ENCODE peak calls at places on chromosomes 4 and X, in six cellular contexts. G, O, S, T, D and X are unnamed samples. For H3K4me1, the result is how much of the 10 kb centered on the place peaks cover.

GRCh38 chr4:90137545-90137944 is 10.4 kb downstream of the CCSER1 start:
- DNase-seq in G (no peak), O (peak), S (no peak), T (no peak), D (no peak), X (no peak)

GRCh38 chr4:8396762-8397406 is 43.6 kb downstream of the ACOX3 start:
- DNase-seq in G (no peak), O (no peak), S (no peak), T (no peak), D (no peak), X (no peak)

GRCh38 chr4:55347610-55348228 is 1.7 kb downstream of the SRD5A3 start:
- DNase-seq in G (no peak), O (no peak), S (peak), T (no peak), D (no peak), X (no peak)

GRCh38 chr4:100497729-100498250 is 20.0 kb downstream of the EMCN start:
- DNase-seq in G (no peak), O (no peak), S (no peak), T (no peak), D (no peak), X (no peak)

GRCh38 chr4:111991163-111991562 is 154.1 kb upstream of the FAM241A start:
- DNase-seq in G (no peak), O (no peak), S (no peak), T (no peak), D (no peak), X (no peak)

GRCh38 chr4:153127773-153128494 is 76.3 kb upstream of the TRIM2 start:
- DNase-seq in G (peak), O (peak), S (peak), T (peak), D (peak), X (peak)

GRCh38 chr4:25440478-25441030 is 63.5 kb downstream of the ANAPC4 start:
- DNase-seq in G (peak), O (peak), S (peak), T (peak), D (no peak), X (peak)

GRCh38 chr4:151600432-151600831 is 160.4 kb downstream of the GATB start:
- DNase-seq in G (no peak), O (no peak), S (no peak), T (no peak), D (peak), X (no peak)

GRCh38 chrX:41119803-41120202 is 34.6 kb downstream of the USP9X start:
- DNase-seq in G (no peak), O (no peak), S (no peak), T (no peak), D (no peak), X (no peak)

GRCh38 chrX:153775293-153775595 is 5.6 kb upstream of the SRPK3 start:
- DNase-seq in G (no peak), O (no peak), S (no peak), T (peak), D (no peak), X (no peak)

GRCh38 chr4:86506591-86506990 is 87.5 kb upstream of the PTPN13 start:
- DNase-seq in G (no peak), O (peak), S (no peak), T (no peak), D (no peak), X (no peak)

GRCh38 chr4:186723207-186724047 is at the start of gene FAT1:
- DNase-seq in G (peak), O (peak), S (peak), T (peak), D (peak), X (peak)

GRCh38 chr4:124334119-124334518 is 378.4 kb downstream of the ANKRD50 start:
- DNase-seq in G (no peak), O (peak), S (peak), T (no peak), D (peak), X (peak)

GRCh38 chr4:74120086-74120485 is 21.1 kb upstream of the CXCL2 start:
- DNase-seq in G (no peak), O (no peak), S (no peak), T (no peak), D (no peak), X (no peak)

GRCh38 chr4:175386776-175387507 is 425.1 kb downstream of the GPM6A start:
- DNase-seq in G (no peak), O (no peak), S (no peak), T (no peak), D (no peak), X (no peak)

GRCh38 chrX:44570524-44570923 is 27.9 kb upstream of the FUNDC1 start:
- DNase-seq in G (no peak), O (no peak), S (no peak), T (no peak), D (peak), X (no peak)

GRCh38 chrX:133660356-133660755 is 245.1 kb upstream of the GPC4 start:
- DNase-seq in G (no peak), O (no peak), S (no peak), T (no peak), D (peak), X (peak)

GRCh38 chrX:46547857-46548256 is 2.6 kb upstream of the ZNF674 start:
- DNase-seq in G (no peak), O (no peak), S (no peak), T (no peak), D (peak), X (no peak)

GRCh38 chr4:14193601-14194000 is 566.1 kb upstream of the BOD1L1 start:
- DNase-seq in G (no peak), O (no peak), S (no peak), T (no peak), D (peak), X (no peak)

GRCh38 chr4:19224820-19225219 is 1026.9 kb upstream of the SLIT2 start:
- DNase-seq in G (no peak), O (peak), S (no peak), T (no peak), D (no peak), X (no peak)

GRCh38 chr4:160296476-160296875 is 1193.6 kb downstream of the RAPGEF2 start:
- DNase-seq in G (no peak), O (no peak), S (no peak), T (no peak), D (no peak), X (no peak)

GRCh38 chr4:19700951-19701350 is 550.8 kb upstream of the SLIT2 start:
- DNase-seq in G (no peak), O (no peak), S (no peak), T (no peak), D (no peak), X (no peak)

GRCh38 chrX:55813150-55813549 is 95.6 kb downstream of the RRAGB start:
- DNase-seq in G (no peak), O (no peak), S (no peak), T (no peak), D (no peak), X (no peak)

GRCh38 chrX:1212532-1212931 is at the start of gene CRLF2:
- DNase-seq in G (peak), O (no peak), S (no peak), T (no peak), D (peak), X (no peak)

GRCh38 chr4:119103263-119103662 is 32.4 kb upstream of the MYOZ2 start:
- DNase-seq in G (peak), O (no peak), S (no peak), T (peak), D (peak), X (no peak)

GRCh38 chrX:123093792-123094191 is 90.3 kb upstream of the GRIA3 start:
- DNase-seq in G (no peak), O (no peak), S (no peak), T (no peak), D (no peak), X (no peak)

GRCh38 chrX:120306640-120307039 is 4.6 kb downstream of the TMEM255A start:
- DNase-seq in G (no peak), O (no peak), S (no peak), T (no peak), D (no peak), X (no peak)

GRCh38 chrX:120302434-120302833 is 8.8 kb downstream of the TMEM255A start:
- DNase-seq in G (no peak), O (peak), S (no peak), T (no peak), D (peak), X (peak)

GRCh38 chrX:120305531-120306145 is 5.6 kb downstream of the TMEM255A start:
- DNase-seq in G (no peak), O (no peak), S (no peak), T (no peak), D (no peak), X (no peak)

GRCh38 chrX:120301960-120302359 is 9.3 kb downstream of the TMEM255A start:
- DNase-seq in G (no peak), O (no peak), S (no peak), T (no peak), D (no peak), X (no peak)

GRCh38 chrX:120304241-120304640 is 7.0 kb downstream of the TMEM255A start:
- DNase-seq in G (no peak), O (no peak), S (no peak), T (no peak), D (no peak), X (no peak)
- H3K4me3 ChIP-seq in G (no peak), O (no peak), S (no peak), T (no peak), D (no peak), X (no peak)

GRCh38 chr4:75723802-75724065 is 643 bp upstream of the USO1 start:
- DNase-seq in G (no peak), O (no peak), S (no peak), T (no peak), D (no peak), X (no peak)

GRCh38 chr4:75727073-75727472 is 2.7 kb downstream of the USO1 start:
- DNase-seq in G (no peak), O (no peak), S (no peak), T (no peak), D (no peak), X (no peak)

GRCh38 chr4:75724867-75725724 is 719 bp downstream of the USO1 start:
- DNase-seq in G (peak), O (peak), S (peak), T (peak), D (peak), X (peak)

GRCh38 chr4:75724066-75724866 is at the start of gene USO1:
- DNase-seq in G (peak), O (peak), S (peak), T (peak), D (peak), X (peak)

DNA sequence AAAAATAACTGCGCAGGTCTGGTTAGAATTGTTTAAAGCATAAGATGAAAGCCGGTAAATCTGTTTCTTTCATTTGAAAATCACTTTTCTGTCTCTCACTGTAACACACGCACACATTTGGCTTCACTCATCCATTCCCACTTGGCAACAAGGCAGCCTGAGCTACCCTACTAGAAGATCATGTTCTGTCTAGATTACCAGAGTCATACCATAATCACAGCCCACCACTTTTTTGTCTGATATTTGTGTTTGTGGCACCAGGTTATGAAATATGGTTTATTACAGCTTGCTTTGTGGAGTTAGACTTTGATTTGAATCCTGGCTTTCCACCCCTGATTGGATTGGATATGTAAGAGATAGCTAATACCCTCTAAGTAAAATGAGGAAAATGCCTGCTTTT is 2.2 kb downstream of the USO1 start:
- DNase-seq in G (peak), O (no peak), S (no peak), T (no peak), D (no peak), X (no peak)
- H3K4me1 ChIP-seq in G (under half), O (under half), S (under half), T (half or more), D (under half), X (half or more)

GRCh38 chrX:83501540-83501939 is 6.5 kb upstream of the POU3F4 start:
- DNase-seq in G (no peak), O (no peak), S (no peak), T (no peak), D (no peak), X (no peak)
- H3K4me3 ChIP-seq in G (no peak), O (no peak), S (no peak), T (no peak), D (no peak), X (no peak)

DNA sequence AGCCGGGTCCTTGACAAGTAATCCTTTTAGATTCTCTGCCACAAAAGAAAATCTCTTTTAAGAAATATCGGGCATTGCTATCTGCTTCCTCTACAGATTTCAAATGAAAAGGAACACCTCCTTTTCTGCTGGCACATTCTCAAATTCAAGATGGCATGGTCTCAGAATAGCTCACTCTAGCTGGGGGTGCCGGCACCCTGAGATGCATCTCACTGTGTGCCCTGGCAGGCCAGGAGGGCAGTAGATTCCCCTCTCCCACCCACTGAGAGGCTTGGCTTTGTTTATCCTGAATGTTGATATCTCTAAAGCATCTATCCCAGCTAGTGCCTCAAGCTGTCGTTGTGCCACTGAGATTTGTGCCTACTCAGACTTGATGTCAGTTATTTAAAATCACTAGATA is 319.5 kb downstream of the ARHGAP10 start:
- DNase-seq in G (no peak), O (no peak), S (no peak), T (no peak), D (no peak), X (no peak)
- H3K4me1 ChIP-seq in G (under half), O (under half), S (under half), T (half or more), D (under half), X (under half)